ENCODE peak calls at places on chromosomes 2 and 18, in four cellular contexts. One of them, this sample, is unnamed.

GRCh38 chr2:107809835-107810234 is 16.9 kb upstream of the RGPD4 start:
- DNase-seq in B cell: no peak
- DNase-seq in kidney glomerular epithelial cell: no peak
- DNase-seq in Caki2: no peak
- DNase-seq in this sample: no peak

GRCh38 chr18:61542596-61542995 is 209.4 kb downstream of the CDH20 start:
- DNase-seq in B cell: no peak
- DNase-seq in Caki2: no peak
- DNase-seq in kidney glomerular epithelial cell: no peak
- DNase-seq in this sample: no peak

GRCh38 chr2:62150597-62151305 is 45.2 kb upstream of the B3GNT2 start:
- DNase-seq in kidney glomerular epithelial cell: no peak
- DNase-seq in B cell: no peak
- DNase-seq in Caki2: no peak
- DNase-seq in this sample: no peak

GRCh38 chr2:47539228-47539627 is 136.3 kb downstream of the MSH2 start:
- DNase-seq in Caki2: no peak
- DNase-seq in B cell: no peak
- DNase-seq in kidney glomerular epithelial cell: no peak
- DNase-seq in this sample: no peak

GRCh38 chr2:120703330-120703994 is 32.2 kb upstream of the GLI2 start:
- DNase-seq in kidney glomerular epithelial cell: peak
- DNase-seq in B cell: no peak
- DNase-seq in Caki2: peak
- DNase-seq in this sample: no peak

GRCh38 chr2:162582357-162582798 is 238.4 kb downstream of the GCA start:
- DNase-seq in Caki2: peak
- DNase-seq in kidney glomerular epithelial cell: no peak
- DNase-seq in B cell: no peak
- DNase-seq in this sample: no peak

GRCh38 chr2:100184055-100184737 is 41.8 kb upstream of the AFF3 start:
- DNase-seq in Caki2: no peak
- DNase-seq in B cell: no peak
- DNase-seq in kidney glomerular epithelial cell: no peak
- DNase-seq in this sample: no peak

GRCh38 chr18:35005963-35006577 is 35.1 kb upstream of the MAPRE2 start:
- DNase-seq in B cell: peak
- DNase-seq in kidney glomerular epithelial cell: peak
- DNase-seq in Caki2: peak
- DNase-seq in this sample: peak

GRCh38 chr2:229376866-229377265 is 105.8 kb upstream of the PID1 start:
- DNase-seq in Caki2: peak
- DNase-seq in kidney glomerular epithelial cell: no peak
- DNase-seq in B cell: no peak
- DNase-seq in this sample: no peak

GRCh38 chr2:69767034-69767433 is 25.1 kb downstream of the ANXA4 start:
- DNase-seq in B cell: no peak
- DNase-seq in kidney glomerular epithelial cell: no peak
- DNase-seq in Caki2: no peak
- DNase-seq in this sample: no peak

GRCh38 chr2:146893500-146894041 is 951.3 kb upstream of the ACVR2A start:
- DNase-seq in kidney glomerular epithelial cell: no peak
- DNase-seq in B cell: no peak
- DNase-seq in Caki2: no peak
- DNase-seq in this sample: no peak

GRCh38 chr18:74412106-74412880 is 44.8 kb downstream of the DIPK1C start:
- DNase-seq in B cell: no peak
- DNase-seq in kidney glomerular epithelial cell: no peak
- DNase-seq in Caki2: no peak
- DNase-seq in this sample: no peak

GRCh38 chr2:26880161-26880560 is 32.2 kb downstream of the DPYSL5 start:
- DNase-seq in B cell: no peak
- DNase-seq in kidney glomerular epithelial cell: no peak
- DNase-seq in Caki2: no peak
- DNase-seq in this sample: no peak

GRCh38 chr2:96695602-96696001 is 44.3 kb downstream of the LMAN2L start:
- DNase-seq in Caki2: no peak
- DNase-seq in kidney glomerular epithelial cell: no peak
- DNase-seq in B cell: no peak
- DNase-seq in this sample: no peak

GRCh38 chr18:65748321-65748720 is 2.5 kb upstream of the CDH7 start:
- DNase-seq in B cell: no peak
- DNase-seq in Caki2: no peak
- DNase-seq in kidney glomerular epithelial cell: no peak
- DNase-seq in this sample: no peak

GRCh38 chr18:44789704-44790103 is 109.0 kb downstream of the SETBP1 start:
- DNase-seq in kidney glomerular epithelial cell: peak
- DNase-seq in B cell: no peak
- DNase-seq in Caki2: peak
- DNase-seq in this sample: no peak

GRCh38 chr2:36360834-36361233 is 5.3 kb downstream of the CRIM1 start:
- DNase-seq in Caki2: no peak
- DNase-seq in kidney glomerular epithelial cell: no peak
- DNase-seq in B cell: no peak
- DNase-seq in this sample: no peak

GRCh38 chr2:162118166-162119031 is 33.6 kb downstream of the GCG start:
- DNase-seq in kidney glomerular epithelial cell: no peak
- DNase-seq in B cell: no peak
- DNase-seq in Caki2: no peak
- DNase-seq in this sample: no peak

GRCh38 chr18:60067426-60068210 is 167.8 kb downstream of the PMAIP1 start:
- DNase-seq in Caki2: no peak
- DNase-seq in B cell: no peak
- DNase-seq in kidney glomerular epithelial cell: no peak
- DNase-seq in this sample: no peak

GRCh38 chr2:109143214-109144187 is 14.5 kb downstream of the SH3RF3 start:
- DNase-seq in Caki2: no peak
- DNase-seq in kidney glomerular epithelial cell: no peak
- DNase-seq in B cell: no peak
- DNase-seq in this sample: peak

GRCh38 chr2:158239271-158239670 is 137.6 kb downstream of the UPP2 start:
- DNase-seq in B cell: no peak
- DNase-seq in kidney glomerular epithelial cell: no peak
- DNase-seq in Caki2: no peak
- DNase-seq in this sample: no peak